ENCODE peak calls at places on chromosomes 6 and 20, in four cellular contexts. O is brain microvascular endothelial cell, W is AG04450, V is coronary artery. I is an unnamed sample.

GRCh38 chr6:104705916-104706442 is 153.7 kb downstream of the HACE1 start:
- DNase-seq in W (no peak), O (no peak), V (no peak), I (no peak)

GRCh38 chr6:151659212-151659611 is 148.3 kb upstream of the ESR1 start:
- DNase-seq in V (no peak), W (no peak), O (no peak), I (no peak)

GRCh38 chr20:10673176-10673830 is 496 bp downstream of the JAG1 start:
- DNase-seq in O (no peak), W (no peak), V (no peak), I (no peak)

GRCh38 chr20:8678098-8678776 is 390.6 kb upstream of the PLCB4 start:
- DNase-seq in O (no peak), W (peak), V (no peak), I (no peak)

GRCh38 chr20:35831029-35831428 is 59.2 kb downstream of the PHF20 start:
- DNase-seq in W (no peak), O (peak), V (no peak), I (no peak)

GRCh38 chr6:131657630-131658111 is 20.6 kb downstream of the ENPP3 start:
- DNase-seq in W (peak), V (no peak), O (peak), I (peak)

GRCh38 chr6:36314221-36315014 is 22.3 kb downstream of the BNIP5 start:
- DNase-seq in W (no peak), V (no peak), O (no peak), I (no peak)

GRCh38 chr20:21702001-21702400 is 3.5 kb upstream of the PAX1 start:
- DNase-seq in V (no peak), O (no peak), W (no peak), I (no peak)

GRCh38 chr20:11274137-11274536 is 600.3 kb upstream of the JAG1 start:
- DNase-seq in V (no peak), O (peak), W (peak), I (peak)